ENCODE peak calls at places on chromosome 10, in six cellular contexts. Y is SK-N-SH, B is A549, G is gastrocnemius medialis, U is colonic mucosa, I is mammary epithelial cell. E is an unnamed sample.

GRCh38 chr10:117221156-117221711 is 19.7 kb upstream of the SLC18A2 start:
- DNase-seq in Y (peak), G (no peak), I (peak), B (peak), U (no peak), E (no peak)

GRCh38 chr10:110141747-110142625 is 65.4 kb upstream of the MXI1 start:
- DNase-seq in G (peak), U (no peak), I (no peak), Y (no peak), B (no peak), E (no peak)

GRCh38 chr10:125792342-125793063 is 16.9 kb upstream of the MMP21 start:
- DNase-seq in B (no peak), G (no peak), Y (no peak), U (no peak), I (no peak), E (no peak)

GRCh38 chr10:126935263-126935946 is 30.2 kb downstream of the DOCK1 start:
- DNase-seq in U (no peak), B (no peak), G (no peak), Y (peak), I (peak), E (no peak)

GRCh38 chr10:73838008-73838567 is 26.7 kb upstream of the NDST2 start:
- DNase-seq in G (no peak), I (no peak), U (no peak), Y (no peak), B (no peak), E (no peak)

GRCh38 chr10:1121311-1121970 is 65.3 kb downstream of the WDR37 start:
- DNase-seq in B (no peak), G (no peak), I (no peak), U (peak), Y (no peak), E (no peak)

GRCh38 chr10:43170491-43170890 is 32.2 kb downstream of the CSGALNACT2 start:
- DNase-seq in B (peak), I (no peak), U (no peak), Y (no peak), G (no peak), E (no peak)

GRCh38 chr10:86716466-86716865 is 40.0 kb upstream of the BMPR1A start:
- DNase-seq in U (no peak), G (no peak), Y (no peak), B (no peak), I (no peak), E (no peak)

GRCh38 chr10:132461683-132462231 is 64.8 kb downstream of the PWWP2B start:
- DNase-seq in B (no peak), I (no peak), G (peak), U (peak), Y (no peak), E (no peak)

GRCh38 chr10:114429581-114430335 is 25.5 kb upstream of the AFAP1L2 start:
- DNase-seq in I (no peak), U (no peak), B (no peak), G (no peak), Y (no peak), E (no peak)

GRCh38 chr10:65620404-65621048 is 1305.3 kb upstream of the LRRTM3 start:
- DNase-seq in Y (no peak), B (no peak), G (no peak), I (peak), U (no peak), E (no peak)

GRCh38 chr10:78902815-78903214 is 166.0 kb upstream of the ZMIZ1 start:
- DNase-seq in G (no peak), B (no peak), I (no peak), U (peak), Y (no peak), E (no peak)

GRCh38 chr10:46305986-46306385 is 19.2 kb downstream of the ANTXRL start:
- DNase-seq in B (no peak), I (no peak), U (no peak), Y (no peak), G (no peak), E (no peak)

GRCh38 chr10:129580010-129580409 is 113.0 kb downstream of the MGMT start:
- DNase-seq in U (no peak), I (no peak), Y (no peak), B (no peak), G (no peak), E (no peak)
- H3K4me3 ChIP-seq in U (no peak), I (no peak), Y (no peak), B (no peak), G (no peak), E (no peak)

GRCh38 chr10:77888356-77888703 is 38.2 kb downstream of the DLG5 start:
- DNase-seq in G (no peak), I (no peak), Y (no peak), B (no peak), U (no peak), E (no peak)
- H3K27ac ChIP-seq in G (peak), I (no peak), Y (peak), B (no peak), U (no peak), E (peak)

DNA sequence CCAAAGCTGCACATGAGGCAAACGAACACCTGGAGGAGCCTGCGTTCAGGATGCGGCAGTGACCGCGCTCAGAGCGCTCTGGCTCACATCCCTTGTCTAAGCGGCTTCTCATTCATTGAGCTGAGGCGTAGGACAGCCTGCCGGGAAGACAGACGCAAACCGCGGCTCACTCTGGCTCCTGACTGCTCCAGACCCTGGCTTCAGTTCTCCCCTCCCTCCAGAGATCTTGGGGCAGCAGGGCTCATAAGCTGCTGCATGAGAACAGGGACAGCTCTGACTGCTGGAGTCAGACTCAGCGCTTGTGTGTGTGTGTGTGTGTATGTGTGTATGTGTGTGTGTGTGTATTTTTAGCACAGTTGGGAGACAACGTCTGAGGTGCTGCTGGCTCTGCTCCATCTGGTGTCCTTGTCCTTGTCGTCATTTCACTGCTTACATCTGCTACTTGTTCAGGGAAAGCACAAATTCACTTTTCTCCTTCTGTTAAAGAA is 15.8 kb upstream of the LYZL2 start:
- DNase-seq in I (peak), B (peak), G (peak), Y (peak), U (no peak), E (no peak)
- TF ChIP-seq CTCF in I (no peak), B (no peak), G (no peak), Y (no peak), U (no peak), E (no peak)

GRCh38 chr10:15521507-15521906 is 150.4 kb upstream of the FAM171A1 start:
- DNase-seq in Y (no peak), G (no peak), U (no peak), B (no peak), I (no peak), E (no peak)
- H3K4me3 ChIP-seq in Y (no peak), G (no peak), U (no peak), B (no peak), I (no peak), E (no peak)

GRCh38 chr10:68096913-68097509 is 12.3 kb upstream of the MYPN start:
- DNase-seq in Y (no peak), G (peak), B (peak), U (peak), I (peak), E (no peak)
- H3K27ac ChIP-seq in Y (peak), G (peak), B (peak), U (no peak), I (peak), E (no peak)

E was measured in thoracic aorta.